ENCODE peak calls at places on chromosomes 13 and 19, in six cellular contexts. Y, S, P, K, Q and J are unnamed samples.

GRCh38 chr19:35437152-35437951 is 10.7 kb upstream of the FFAR2 start:
- DNase-seq in Y (no peak), S (no peak), P (peak), K (no peak), Q (no peak), J (no peak)

GRCh38 chr13:73200432-73200831 is 141.6 kb downstream of the KLF5 start:
- DNase-seq in Y (no peak), S (peak), P (no peak), K (no peak), Q (no peak), J (no peak)

GRCh38 chr13:27493981-27494380 is 43.6 kb upstream of the MTIF3 start:
- DNase-seq in Y (no peak), S (no peak), P (no peak), K (no peak), Q (no peak), J (no peak)

GRCh38 chr13:109162248-109163051 is 533.0 kb downstream of the MYO16 start:
- DNase-seq in Y (no peak), S (no peak), P (no peak), K (peak), Q (no peak), J (no peak)

GRCh38 chr13:99894835-99895427 is 76.6 kb downstream of the ZIC5 start:
- DNase-seq in Y (no peak), S (no peak), P (no peak), K (no peak), Q (peak), J (no peak)

GRCh38 chr13:107767119-107767518 is 448.2 kb downstream of the LIG4 start:
- DNase-seq in Y (no peak), S (no peak), P (no peak), K (no peak), Q (peak), J (no peak)

GRCh38 chr19:38385804-38386257 is 2.0 kb downstream of the GGN start:
- DNase-seq in Y (no peak), S (no peak), P (no peak), K (peak), Q (peak), J (no peak)

GRCh38 chr13:94435604-94436226 is 43.8 kb downstream of the DCT start:
- DNase-seq in Y (peak), S (peak), P (no peak), K (no peak), Q (peak), J (no peak)

GRCh38 chr13:59112375-59112774 is 1051.4 kb downstream of the DIAPH3 start:
- DNase-seq in Y (peak), S (peak), P (no peak), K (no peak), Q (peak), J (no peak)

GRCh38 chr13:79898202-79898826 is 417.4 kb downstream of the NDFIP2 start:
- DNase-seq in Y (no peak), S (no peak), P (no peak), K (no peak), Q (no peak), J (no peak)

GRCh38 chr19:4647676-4648644 is 8.6 kb downstream of the TNFAIP8L1 start:
- DNase-seq in Y (no peak), S (peak), P (no peak), K (no peak), Q (no peak), J (no peak)
- TF ChIP-seq CTCF in Y (no peak), S (peak), P (no peak), K (no peak), Q (no peak), J (no peak)

DNA sequence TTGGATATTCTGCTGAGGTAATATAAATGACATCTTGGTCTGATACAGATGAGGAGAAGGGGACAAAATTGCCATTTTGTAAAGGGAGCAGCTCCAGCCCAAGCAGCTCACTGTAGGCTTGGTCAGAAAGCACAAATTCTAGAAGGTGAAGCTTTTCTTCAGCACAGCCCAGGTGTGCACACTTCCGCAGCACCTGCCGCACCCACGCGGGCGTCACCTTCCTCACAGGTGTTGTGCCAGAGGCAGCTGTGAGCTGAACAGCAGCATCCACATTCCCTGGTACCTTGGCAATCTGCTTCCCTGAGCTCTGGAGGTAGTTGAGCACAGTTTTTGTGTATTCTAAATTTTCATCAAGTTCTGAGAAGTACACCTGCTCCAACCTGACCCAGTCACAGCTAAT is 79.0 kb downstream of the SACS start:
- DNase-seq in Y (no peak), S (no peak), P (no peak), K (no peak), Q (no peak), J (no peak)
- TF ChIP-seq CTCF in Y (no peak), S (no peak), P (no peak), K (no peak), Q (no peak), J (no peak)

GRCh38 chr19:4278926-4279529 is at the start of gene SHD:
- DNase-seq in Y (no peak), S (no peak), P (no peak), K (no peak), Q (peak), J (no peak)
- TF ChIP-seq CTCF in Y (no peak), S (no peak), P (no peak), K (no peak), Q (no peak), J (no peak)

DNA sequence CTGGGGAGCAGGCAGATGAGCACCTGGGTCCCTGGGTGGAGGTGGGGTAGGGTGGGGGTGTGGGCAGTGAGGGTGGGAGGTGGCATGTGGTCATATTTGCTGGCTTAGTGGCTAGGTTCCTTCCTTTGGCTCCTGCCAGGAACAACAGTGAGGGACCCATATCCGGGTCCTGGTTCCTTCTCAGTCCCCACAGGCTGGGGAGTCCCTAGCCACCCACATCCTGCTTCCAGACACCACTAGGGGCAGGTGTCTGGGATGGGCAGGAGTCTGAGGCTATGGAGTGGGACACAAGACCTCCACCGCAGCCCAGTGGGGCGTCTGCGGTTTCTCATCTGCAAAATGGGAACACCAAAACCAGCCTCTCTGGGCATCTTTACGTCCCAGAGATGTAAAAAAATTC is 828 bp upstream of the FCGBP start:
- DNase-seq in Y (no peak), S (no peak), P (no peak), K (no peak), Q (no peak), J (no peak)
- TF ChIP-seq CTCF in Y (no peak), S (no peak), P (no peak), K (no peak), Q (no peak), J (no peak)

GRCh38 chr19:16655727-16656126 is 4.2 kb downstream of the SMIM7 start:
- DNase-seq in Y (no peak), S (no peak), P (no peak), K (no peak), Q (no peak), J (no peak)
- TF ChIP-seq CTCF in Y (no peak), S (no peak), P (no peak), K (no peak), Q (no peak), J (no peak)